ENCODE peak calls at places on chromosomes 7 and 10, in eight cellular contexts. R is omental fat pad; P is B cell; X is cardiac muscle cell; O is GM06990; D is progenitor cell of endocrine pancreas; A is CD4-positive, alpha-beta T cell; L is HFF-Myc. Y is an unnamed sample.

GRCh38 chr7:521221-522070 is 1.8 kb upstream of the PDGFA start:
- DNase-seq in R (no peak), P (peak), D (no peak), L (no peak), A (no peak), O (peak), X (peak), Y (peak)

GRCh38 chr7:71486414-71486813 is 354.5 kb downstream of the GALNT17 start:
- DNase-seq in D (no peak), O (no peak), A (no peak), R (no peak), X (no peak), P (no peak), L (no peak), Y (no peak)

GRCh38 chr7:140304071-140304799 is 94.1 kb downstream of the SLC37A3 start:
- DNase-seq in D (no peak), X (peak), R (no peak), O (peak), A (peak), L (peak), P (peak), Y (no peak)

GRCh38 chr7:471866-472639 is 47.6 kb downstream of the PDGFA start:
- DNase-seq in A (no peak), L (no peak), P (no peak), R (peak), X (peak), O (no peak), D (no peak), Y (no peak)

GRCh38 chr10:36489928-36490279 is 635.5 kb upstream of the ANKRD30A start:
- DNase-seq in A (no peak), O (no peak), R (no peak), D (no peak), P (no peak), L (no peak), X (peak), Y (no peak)

GRCh38 chr7:87876759-87877234 is 504 bp downstream of the DBF4 start:
- DNase-seq in A (peak), D (peak), X (peak), L (no peak), R (peak), P (peak), O (no peak), Y (peak)

GRCh38 chr10:100510533-100511308 is 8.9 kb downstream of the SEC31B start:
- DNase-seq in P (no peak), L (no peak), X (no peak), R (no peak), O (no peak), A (peak), D (no peak), Y (no peak)

GRCh38 chr7:73307436-73307835 is 1.2 kb downstream of the NSUN5 start:
- DNase-seq in L (no peak), O (no peak), X (no peak), A (no peak), D (no peak), R (no peak), P (no peak), Y (peak)

GRCh38 chr7:124764847-124765400 is 668 bp downstream of the GPR37 start:
- DNase-seq in A (peak), L (no peak), D (peak), P (peak), R (no peak), X (peak), O (peak), Y (no peak)

GRCh38 chr10:108424656-108425055 is 1260.2 kb upstream of the SORCS1 start:
- DNase-seq in A (no peak), P (no peak), R (no peak), X (peak), O (no peak), L (no peak), D (no peak), Y (no peak)

GRCh38 chr7:711967-712600 is 14.4 kb upstream of the DNAAF5 start:
- DNase-seq in D (no peak), P (peak), A (no peak), O (no peak), R (no peak), X (no peak), L (no peak), Y (peak)

GRCh38 chr7:8386926-8387550 is 46.4 kb upstream of the NXPH1 start:
- DNase-seq in D (no peak), A (no peak), R (no peak), L (no peak), P (no peak), X (no peak), O (peak), Y (no peak)

GRCh38 chr7:2928256-2928612 is 84.1 kb upstream of the GNA12 start:
- DNase-seq in A (no peak), R (no peak), L (no peak), X (no peak), O (no peak), P (no peak), D (no peak), Y (peak)

GRCh38 chr7:158647475-158647792 is 57.2 kb downstream of the NCAPG2 start:
- DNase-seq in X (no peak), O (no peak), D (no peak), A (no peak), R (no peak), L (no peak), P (no peak), Y (no peak)

GRCh38 chr7:73366127-73366526 is 38.2 kb downstream of the FKBP6 start:
- DNase-seq in R (no peak), O (no peak), L (no peak), A (no peak), X (no peak), D (no peak), P (no peak), Y (no peak)

GRCh38 chr7:124457841-124458240 is 307.8 kb downstream of the GPR37 start:
- DNase-seq in P (no peak), L (no peak), D (no peak), A (no peak), X (no peak), O (no peak), R (no peak), Y (no peak)

GRCh38 chr10:30893208-30893607 is 138.5 kb downstream of the ZNF438 start:
- DNase-seq in D (no peak), R (no peak), A (no peak), P (no peak), O (no peak), L (no peak), X (peak), Y (no peak)

GRCh38 chr7:101915000-101915399 is 97.6 kb downstream of the CUX1 start:
- DNase-seq in X (no peak), R (no peak), D (no peak), O (no peak), A (no peak), L (no peak), P (no peak), Y (no peak)

GRCh38 chr7:112001089-112001826 is 204.9 kb downstream of the DOCK4 start:
- DNase-seq in O (no peak), D (no peak), R (no peak), X (peak), P (no peak), A (no peak), L (peak), Y (no peak)

GRCh38 chr10:104638861-104639594 is 2.1 kb upstream of the SORCS3 start:
- DNase-seq in D (peak), A (no peak), X (peak), O (no peak), P (no peak), R (no peak), L (no peak), Y (no peak)

GRCh38 chr7:151459726-151460473 is 20.0 kb upstream of the CRYGN start:
- DNase-seq in A (no peak), O (no peak), P (no peak), L (peak), X (peak), R (peak), D (peak), Y (peak)

GRCh38 chr7:150949971-150950491 is 28.1 kb downstream of the KCNH2 start:
- DNase-seq in L (no peak), X (no peak), D (no peak), P (no peak), A (no peak), R (no peak), O (no peak), Y (no peak)

GRCh38 chr7:142383826-142384507 is 126.1 kb upstream of the PRSS58 start:
- DNase-seq in R (no peak), L (no peak), P (no peak), O (no peak), D (no peak), X (no peak), A (no peak), Y (no peak)

GRCh38 chr7:142389544-142389943 is 131.7 kb upstream of the PRSS58 start:
- DNase-seq in L (no peak), D (no peak), X (no peak), R (no peak), O (no peak), P (no peak), A (no peak), Y (no peak)

GRCh38 chr7:142381727-142382409 is 124.0 kb upstream of the PRSS58 start:
- DNase-seq in P (no peak), D (no peak), O (no peak), X (no peak), A (no peak), L (no peak), R (no peak), Y (no peak)

GRCh38 chr7:142384508-142384922 is 126.7 kb upstream of the PRSS58 start:
- DNase-seq in L (peak), D (no peak), R (no peak), A (no peak), O (no peak), P (no peak), X (peak), Y (no peak)

DNA sequence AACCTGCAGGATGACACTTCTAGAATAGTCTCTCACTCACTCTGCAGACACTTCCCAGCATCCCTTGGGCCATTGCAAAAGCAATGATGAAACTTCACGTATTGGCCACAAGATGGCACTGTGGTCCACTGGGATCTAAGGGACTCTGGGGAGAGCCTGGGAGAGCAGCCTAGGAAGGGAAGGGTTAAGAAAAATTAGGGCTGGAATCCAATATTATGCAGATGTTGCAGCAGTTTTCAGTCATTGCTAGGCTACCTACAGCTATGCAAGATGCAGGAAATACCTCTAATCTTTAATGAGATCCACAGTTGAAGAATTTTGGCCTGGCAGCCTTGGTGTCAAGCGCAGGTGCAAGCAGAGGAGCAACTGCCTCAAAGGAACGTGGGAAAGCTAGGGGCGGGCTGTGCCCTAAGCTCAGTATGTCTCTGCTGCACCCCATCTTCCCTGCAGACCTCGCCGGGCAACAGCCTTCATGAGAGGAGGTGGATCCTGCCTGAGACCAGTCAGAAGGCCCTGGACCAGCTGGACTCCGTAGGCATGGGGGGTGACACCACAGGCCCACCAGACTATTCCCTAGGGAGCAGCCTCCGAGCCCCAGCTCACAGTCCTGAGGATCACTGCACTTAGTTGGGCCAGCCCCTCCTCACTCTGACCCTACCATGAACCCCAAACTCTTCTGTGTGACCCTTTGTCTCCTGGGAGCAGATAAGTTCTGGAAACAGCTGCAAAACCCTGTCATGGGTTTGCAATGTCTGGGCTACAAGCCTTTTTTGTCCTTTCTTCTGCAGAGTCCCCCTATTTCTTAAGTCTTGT is 127.9 kb upstream of the PRSS58 start:
- DNase-seq in R (no peak), A (no peak), X (peak), D (no peak), L (peak), O (no peak), P (peak), Y (peak)
- TF ChIP-seq CTCF in R (no peak), A (peak), X (peak), D (peak), L (peak), O (peak), P (peak), Y (peak)

DNA sequence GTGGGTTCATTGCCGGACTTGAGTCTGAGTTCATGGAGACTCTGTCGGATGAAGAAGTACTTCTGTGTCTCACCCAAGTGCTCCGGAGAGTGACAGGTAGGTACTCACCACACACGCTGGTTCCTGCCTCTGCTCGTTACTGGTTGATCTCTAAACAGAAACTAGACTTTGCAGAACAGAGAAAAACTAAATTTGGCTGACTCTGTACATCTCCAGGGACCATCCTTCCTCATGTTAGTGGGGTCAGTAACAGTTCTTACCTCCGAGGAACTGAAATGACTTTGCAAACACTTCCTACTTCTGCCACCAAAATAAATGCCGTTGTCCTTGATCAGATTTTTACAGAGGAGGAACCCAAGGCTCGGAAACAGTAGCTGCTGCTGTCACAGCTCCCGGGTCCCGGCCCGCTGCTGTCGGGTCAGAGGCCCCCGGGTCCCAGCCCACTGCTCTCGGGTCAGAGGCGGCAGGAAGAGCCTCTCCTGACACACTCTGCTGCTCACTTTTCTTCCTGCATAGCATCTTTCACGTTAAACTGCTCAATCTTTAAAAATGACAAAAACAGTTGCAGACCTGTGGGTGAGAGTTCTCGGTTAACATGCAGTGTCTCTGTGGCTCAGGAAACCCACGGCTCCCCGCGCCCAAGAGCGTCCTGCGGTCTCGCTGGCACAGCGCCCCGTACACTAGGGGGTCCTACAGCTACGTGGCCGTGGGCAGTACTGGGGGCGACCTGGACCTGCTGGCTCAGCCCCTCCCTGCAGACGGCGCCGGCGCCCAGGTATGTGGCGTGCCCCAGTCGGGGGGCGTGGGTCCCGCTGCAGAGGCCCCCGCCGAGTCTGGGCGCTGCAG is 4.8 kb upstream of the MTG1 start:
- DNase-seq in A (peak), D (no peak), L (no peak), R (no peak), P (peak), O (peak), X (no peak), Y (no peak)
- TF ChIP-seq CTCF in A (no peak), D (no peak), L (no peak), R (no peak), P (no peak), O (no peak), X (no peak), Y (no peak)

GRCh38 chr7:156892821-156893706 is at the start of gene LMBR1:
- DNase-seq in O (peak), D (peak), P (peak), L (peak), A (peak), R (peak), X (peak), Y (peak)
- TF ChIP-seq CTCF in O (peak), D (peak), P (peak), L (peak), A (peak), R (peak), X (peak), Y (peak)

GRCh38 chr10:14660872-14661271 is 113.8 kb downstream of the FAM107B start:
- DNase-seq in P (peak), R (no peak), A (no peak), D (no peak), X (no peak), L (no peak), O (no peak), Y (no peak)
- TF ChIP-seq CTCF in P (no peak), R (no peak), A (no peak), D (no peak), X (no peak), L (no peak), O (no peak), Y (no peak)

GRCh38 chr10:733086-733485 is 43.6 kb upstream of the DIP2C start:
- DNase-seq in X (no peak), D (no peak), L (no peak), A (no peak), R (no peak), P (no peak), O (no peak), Y (no peak)
- TF ChIP-seq CTCF in X (no peak), D (no peak), L (no peak), A (no peak), R (no peak), P (no peak), O (no peak), Y (no peak)

DNA sequence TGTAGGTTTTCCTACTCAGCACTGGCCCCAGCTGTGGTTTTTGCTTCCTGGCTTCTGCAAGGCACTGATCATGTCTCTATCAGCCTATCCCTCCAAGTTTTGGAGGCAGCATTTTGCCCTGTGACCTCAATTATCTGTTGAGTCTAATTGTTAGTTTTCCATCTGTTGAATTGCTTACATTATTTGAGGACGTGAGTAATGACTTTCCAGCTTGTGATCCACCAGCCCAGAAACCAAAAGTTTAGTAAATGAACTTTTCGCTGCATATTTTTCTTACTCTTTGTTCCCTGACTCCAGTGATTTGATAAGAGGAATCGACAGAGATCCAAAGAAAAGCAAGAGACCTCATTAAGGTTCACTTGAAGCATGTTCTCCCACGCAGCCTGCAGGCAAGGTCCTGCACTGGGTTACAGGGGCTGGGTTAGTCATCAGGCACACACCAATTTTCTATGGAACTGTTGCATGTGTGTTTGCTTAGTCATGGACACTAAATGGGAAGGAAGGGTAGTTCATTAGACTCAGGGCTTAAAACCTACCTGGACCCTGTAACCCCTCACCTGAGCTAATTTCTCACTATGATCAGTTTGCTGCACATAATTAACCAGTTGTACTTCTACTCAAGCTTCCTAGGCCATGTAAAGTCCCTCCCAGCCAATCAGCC is 57.2 kb downstream of the AKR1E2 start:
- DNase-seq in A (no peak), O (no peak), X (peak), R (no peak), L (no peak), D (no peak), P (no peak), Y (no peak)
- TF ChIP-seq CTCF in A (no peak), O (no peak), X (no peak), R (no peak), L (no peak), D (no peak), P (no peak), Y (no peak)

DNA sequence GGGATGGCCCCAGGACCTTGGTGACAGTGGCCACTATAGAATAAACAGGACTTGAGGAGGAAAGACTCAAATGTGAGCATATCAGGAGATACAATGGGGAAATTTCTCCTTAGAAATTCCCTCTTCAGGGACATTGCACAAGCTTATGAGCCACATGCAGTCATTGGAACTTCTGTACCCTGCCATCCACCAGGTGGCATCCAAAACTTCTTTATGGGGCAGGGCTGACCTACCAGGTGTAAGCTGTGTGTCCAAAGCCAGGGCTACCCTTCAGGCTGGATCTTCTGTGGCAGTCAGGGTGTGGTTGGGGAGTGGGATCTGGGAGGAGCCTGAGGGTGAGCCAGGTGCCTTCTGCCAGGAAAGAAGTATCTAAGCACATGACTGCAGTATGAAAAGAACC is 36.6 kb upstream of the LRRC18 start:
- DNase-seq in A (no peak), D (no peak), L (no peak), O (no peak), X (peak), P (no peak), R (no peak), Y (no peak)
- TF ChIP-seq CTCF in A (no peak), D (peak), L (peak), O (peak), X (no peak), P (no peak), R (no peak), Y (peak)

GRCh38 chr7:79723833-79724608 is 270.6 kb upstream of the MAGI2 start:
- DNase-seq in D (no peak), X (peak), A (no peak), P (no peak), L (no peak), R (no peak), O (no peak), Y (peak)
- TF ChIP-seq CTCF in D (no peak), X (no peak), A (no peak), P (no peak), L (no peak), R (no peak), O (no peak), Y (no peak)

Y was measured in Caco-2.